ENCODE peak calls at places on chromosomes 12 and 14, in six cellular contexts. P is mesendoderm, K is neuronal stem cell, B is H9, L is H1, Y is mesenchymal stem cell. H is an unnamed sample.

GRCh38 chr12:73180734-73181133 is 908.6 kb downstream of the TRHDE start:
- DNase-seq in K (no peak), P (no peak), L (no peak), Y (no peak), B (no peak), H (no peak)

GRCh38 chr14:68018598-68018997 is 199.0 kb downstream of the RAD51B start:
- DNase-seq in B (no peak), K (no peak), P (no peak), Y (no peak), L (no peak), H (no peak)

GRCh38 chr14:101118746-101119610 is 215.5 kb upstream of the RTL1 start:
- DNase-seq in K (no peak), L (no peak), Y (no peak), P (no peak), B (no peak), H (no peak)

GRCh38 chr12:54411398-54412241 is 7.4 kb downstream of the ITGA5 start:
- DNase-seq in P (no peak), Y (peak; percentile 97), B (peak; percentile 76), K (no peak), L (no peak), H (peak; percentile 96)

GRCh38 chr12:2291182-2291832 is 238.5 kb downstream of the CACNA1C start:
- DNase-seq in L (no peak), Y (peak; percentile 38), P (peak; percentile 79), B (peak; percentile 83), K (peak; percentile 36), H (no peak)

GRCh38 chr14:96105921-96106441 is 66.8 kb downstream of the C14orf132 start:
- DNase-seq in Y (no peak), L (no peak), B (no peak), P (no peak), K (no peak), H (no peak)

GRCh38 chr12:29665107-29665506 is 118.6 kb downstream of the TMTC1 start:
- DNase-seq in L (no peak), K (no peak), P (no peak), B (no peak), Y (no peak), H (no peak)

GRCh38 chr12:17304503-17305347 is 698.8 kb upstream of the LMO3 start:
- DNase-seq in B (no peak), P (no peak), L (no peak), K (no peak), Y (no peak), H (no peak)

GRCh38 chr12:24047345-24047744 is 97.9 kb upstream of the SOX5 start:
- DNase-seq in K (no peak), L (no peak), P (no peak), Y (peak; percentile 21), B (no peak), H (no peak)

GRCh38 chr12:111598637-111599458 is at the start of gene ATXN2:
- DNase-seq in P (no peak), L (no peak), Y (peak; percentile 71), B (no peak), K (peak; percentile 54), H (no peak)

GRCh38 chr12:117774986-117775775 is 193.6 kb downstream of the KSR2 start:
- DNase-seq in P (no peak), Y (peak; percentile 59), L (no peak), K (no peak), B (no peak), H (no peak)
- H3K23ac ChIP-seq in P (no peak overlapping the region), Y (no peak overlapping the region), L (no peak overlapping the region), K (no peak overlapping the region), B (no peak overlapping the region), H (no peak overlapping the region)

GRCh38 chr14:33307691-33308369 is 369.2 kb downstream of the NPAS3 start:
- DNase-seq in L (no peak), P (no peak), Y (peak; percentile 6), B (no peak), K (no peak), H (no peak)

GRCh38 chr14:33309081-33309480 is 370.4 kb downstream of the NPAS3 start:
- DNase-seq in B (no peak), P (no peak), L (no peak), K (no peak), Y (no peak), H (no peak)
- H2BK15ac ChIP-seq in B (no peak overlapping the region), P (no peak overlapping the region), L (no peak overlapping the region), K (no peak overlapping the region), Y (no peak overlapping the region), H (no peak overlapping the region)

GRCh38 chr14:71538288-71538687 is 393.9 kb upstream of the RGS6 start:
- DNase-seq in B (no peak), L (no peak), Y (no peak), K (no peak), P (no peak), H (no peak)
- H3K23ac ChIP-seq in B (no peak overlapping the region), L (no peak overlapping the region), Y (no peak overlapping the region), K (no peak overlapping the region), P (no peak overlapping the region), H (peak overlapping the region; percentile 71)

DNA sequence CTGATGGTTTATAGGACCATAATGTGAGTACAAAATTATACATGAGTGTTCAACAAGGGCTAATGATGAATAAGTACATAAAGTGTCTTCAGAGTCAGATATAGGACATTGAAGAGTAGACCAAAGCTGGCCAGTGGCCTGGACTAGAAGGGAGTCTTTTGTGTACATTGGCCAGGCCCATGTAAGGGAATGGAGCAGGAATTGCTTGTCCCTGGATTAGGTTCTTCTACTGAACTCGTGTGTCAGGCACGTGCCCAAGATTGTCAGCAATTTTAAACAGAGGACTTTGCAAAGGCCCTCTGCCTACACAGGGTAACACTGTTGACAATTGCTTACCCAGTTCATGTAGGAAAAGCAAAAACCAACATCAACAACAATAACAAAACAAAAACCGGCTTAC is 196.0 kb upstream of the SEL1L start:
- DNase-seq in Y (no peak), K (no peak), B (no peak), L (no peak), P (no peak), H (no peak)
- H2BK15ac ChIP-seq in Y (no peak overlapping the region), K (no peak overlapping the region), B (no peak overlapping the region), L (no peak overlapping the region), P (no peak overlapping the region), H (no peak overlapping the region)

DNA sequence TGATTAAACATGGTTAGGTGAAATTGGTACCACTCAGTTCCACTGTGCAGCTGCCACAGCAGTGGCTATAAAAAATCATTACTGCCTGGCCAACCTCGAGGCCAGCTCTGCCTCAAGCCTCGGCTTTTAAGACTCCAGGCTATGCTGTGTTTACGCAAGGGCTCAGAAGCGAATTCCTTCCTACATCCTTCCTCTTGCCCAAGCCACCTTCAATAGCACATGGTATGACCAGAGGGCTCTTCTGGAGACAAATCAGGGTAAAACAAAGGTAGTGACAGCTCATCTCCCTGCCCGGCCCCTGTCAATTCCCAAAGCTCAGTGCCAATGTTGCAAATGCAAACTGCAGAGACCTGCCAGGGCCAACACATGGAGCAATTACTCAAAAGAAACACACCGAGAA is 31.9 kb downstream of the NUAK1 start:
- DNase-seq in L (no peak), P (peak; percentile 86), B (no peak), Y (peak; percentile 85), K (no peak), H (peak; percentile 58)
- H3K23ac ChIP-seq in L (no peak overlapping the region), P (no peak overlapping the region), B (no peak overlapping the region), Y (no peak overlapping the region), K (no peak overlapping the region), H (no peak overlapping the region)

GRCh38 chr12:94942663-94943062 is 60.8 kb downstream of the NDUFA12 start:
- DNase-seq in P (no peak), K (no peak), L (no peak), Y (no peak), B (no peak), H (no peak)
- H2BK15ac ChIP-seq in P (no peak overlapping the region), K (no peak overlapping the region), L (no peak overlapping the region), Y (no peak overlapping the region), B (no peak overlapping the region), H (no peak overlapping the region)

DNA sequence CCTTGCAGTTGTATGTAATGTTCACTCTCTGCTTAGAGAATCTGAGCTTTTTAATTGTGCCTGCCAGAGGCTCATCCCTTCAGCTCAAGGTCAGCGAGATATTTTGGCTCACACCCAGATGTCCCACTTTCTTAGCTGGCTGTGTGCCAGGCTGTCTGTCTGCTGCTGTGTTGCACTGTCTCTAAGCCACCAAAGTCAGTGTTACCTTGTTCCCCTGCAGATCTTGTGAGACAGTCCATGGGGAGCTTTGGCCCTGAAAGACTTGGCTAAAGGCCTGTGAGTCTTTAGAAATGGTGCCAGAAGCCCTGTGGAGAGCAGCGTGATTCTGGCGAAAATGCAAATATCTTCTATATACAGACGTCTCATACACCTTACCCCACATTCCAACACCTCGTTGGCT is 293.7 kb downstream of the TTC6 start:
- DNase-seq in P (peak; percentile 16), Y (no peak), K (no peak), B (no peak), L (no peak), H (no peak)
- H3K23ac ChIP-seq in P (no peak overlapping the region), Y (no peak overlapping the region), K (no peak overlapping the region), B (no peak overlapping the region), L (no peak overlapping the region), H (no peak overlapping the region)

GRCh38 chr12:21337453-21337852 is 2.7 kb upstream of the SLCO1A2 start:
- DNase-seq in K (no peak), B (no peak), Y (no peak), L (no peak), P (no peak), H (no peak)

GRCh38 chr12:21334100-21334499 is 617 bp downstream of the SLCO1A2 start:
- DNase-seq in L (no peak), B (no peak), P (no peak), K (no peak), Y (no peak), H (no peak)

GRCh38 chr12:21337959-21338704 is 3.4 kb upstream of the SLCO1A2 start:
- DNase-seq in B (no peak), L (no peak), P (no peak), K (no peak), Y (no peak), H (no peak)

GRCh38 chr12:21334771-21335325 is at the start of gene SLCO1A2:
- DNase-seq in L (no peak), Y (no peak), K (no peak), P (no peak), B (no peak), H (no peak)

GRCh38 chr12:21336656-21337055 is 1.9 kb upstream of the SLCO1A2 start:
- DNase-seq in L (no peak), Y (no peak), K (no peak), B (no peak), P (no peak), H (no peak)
- H2BK15ac ChIP-seq in L (no peak overlapping the region), Y (no peak overlapping the region), K (no peak overlapping the region), B (no peak overlapping the region), P (no peak overlapping the region), H (no peak overlapping the region)

GRCh38 chr14:23195552-23196101 is 12.2 kb upstream of the SLC7A8 start:
- DNase-seq in B (no peak), Y (no peak), K (no peak), L (no peak), P (no peak), H (no peak)
- H3K23ac ChIP-seq in B (no peak overlapping the region), Y (no peak overlapping the region), K (no peak overlapping the region), L (no peak overlapping the region), P (no peak overlapping the region), H (no peak overlapping the region)

GRCh38 chr12:109803678-109804077 is 29.5 kb downstream of the TRPV4 start:
- DNase-seq in P (no peak), B (no peak), K (no peak), Y (no peak), L (no peak), H (no peak)
- H2BK15ac ChIP-seq in P (no peak overlapping the region), B (no peak overlapping the region), K (no peak overlapping the region), Y (no peak overlapping the region), L (no peak overlapping the region), H (no peak overlapping the region)